ENCODE peak calls at places on chromosome 3, in five cellular contexts. I is body of pancreas, G is tibial nerve, A is HCT116, D is ascending aorta. M is an unnamed sample. For H3K27me3, the result is how much of the 10 kb centered on the place peaks cover.

GRCh38 chr3:196609343-196609775 is 30.1 kb upstream of the NRROS start:
- DNase-seq in I (peak), G (peak), A (peak), D (peak), M (peak)

GRCh38 chr3:81303326-81303725 is 458.1 kb downstream of the GBE1 start:
- DNase-seq in I (no peak), G (no peak), A (no peak), D (no peak), M (no peak)

GRCh38 chr3:182303169-182303568 is 490.1 kb upstream of the ATP11B start:
- DNase-seq in I (no peak), G (no peak), A (no peak), D (no peak), M (no peak)

GRCh38 chr3:181252626-181253025 is 263.1 kb upstream of the DNAJC19 start:
- DNase-seq in I (no peak), G (no peak), A (no peak), D (no peak), M (no peak)

GRCh38 chr3:186425788-186426730 is 64.0 kb upstream of the DGKG start:
- DNase-seq in I (no peak), G (peak), A (no peak), D (no peak), M (no peak)

GRCh38 chr3:146189519-146190173 is 28.7 kb upstream of the PLOD2 start:
- DNase-seq in I (peak), G (no peak), A (peak), D (no peak), M (no peak)

GRCh38 chr3:169091196-169091595 is 572.3 kb downstream of the MECOM start:
- DNase-seq in I (no peak), G (no peak), A (no peak), D (no peak), M (no peak)

GRCh38 chr3:30747771-30748281 is 141.4 kb downstream of the TGFBR2 start:
- DNase-seq in I (no peak), G (peak), A (peak), D (no peak), M (no peak)

GRCh38 chr3:169769287-169770181 is at the start of gene ACTRT3:
- DNase-seq in I (peak), G (peak), A (peak), D (no peak), M (peak)

GRCh38 chr3:53570709-53571108 is 76.3 kb downstream of the CACNA1D start:
- DNase-seq in I (peak), G (no peak), A (peak), D (no peak), M (no peak)

GRCh38 chr3:160569874-160570273 is 4.5 kb upstream of the KPNA4 start:
- DNase-seq in I (no peak), G (no peak), A (no peak), D (no peak), M (no peak)

GRCh38 chr3:133452603-133453313 is 52.9 kb downstream of the BFSP2 start:
- DNase-seq in I (no peak), G (no peak), A (no peak), D (no peak), M (no peak)

DNA sequence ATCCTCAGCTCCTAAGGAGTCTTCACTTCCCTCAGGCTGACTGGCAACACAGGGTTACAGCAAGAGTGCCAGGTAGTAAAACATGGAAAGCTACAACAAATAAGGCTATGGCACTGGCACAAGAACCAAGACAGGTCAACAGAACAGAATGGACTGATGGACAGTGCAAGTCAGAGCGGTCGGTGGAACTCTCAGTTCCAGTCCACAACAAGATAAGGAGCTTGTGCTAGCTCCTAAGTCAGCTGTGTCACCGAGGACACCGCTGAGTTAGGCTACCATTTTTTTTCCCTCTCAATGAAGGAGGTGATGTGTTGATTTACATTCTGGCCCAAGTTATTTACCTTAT is 55.9 kb upstream of the LIMD1 start:
- DNase-seq in I (no peak), G (no peak), A (no peak), D (no peak), M (no peak)
- H3K27ac ChIP-seq in I (peak), G (peak), A (no peak), D (no peak), M (peak)

DNA sequence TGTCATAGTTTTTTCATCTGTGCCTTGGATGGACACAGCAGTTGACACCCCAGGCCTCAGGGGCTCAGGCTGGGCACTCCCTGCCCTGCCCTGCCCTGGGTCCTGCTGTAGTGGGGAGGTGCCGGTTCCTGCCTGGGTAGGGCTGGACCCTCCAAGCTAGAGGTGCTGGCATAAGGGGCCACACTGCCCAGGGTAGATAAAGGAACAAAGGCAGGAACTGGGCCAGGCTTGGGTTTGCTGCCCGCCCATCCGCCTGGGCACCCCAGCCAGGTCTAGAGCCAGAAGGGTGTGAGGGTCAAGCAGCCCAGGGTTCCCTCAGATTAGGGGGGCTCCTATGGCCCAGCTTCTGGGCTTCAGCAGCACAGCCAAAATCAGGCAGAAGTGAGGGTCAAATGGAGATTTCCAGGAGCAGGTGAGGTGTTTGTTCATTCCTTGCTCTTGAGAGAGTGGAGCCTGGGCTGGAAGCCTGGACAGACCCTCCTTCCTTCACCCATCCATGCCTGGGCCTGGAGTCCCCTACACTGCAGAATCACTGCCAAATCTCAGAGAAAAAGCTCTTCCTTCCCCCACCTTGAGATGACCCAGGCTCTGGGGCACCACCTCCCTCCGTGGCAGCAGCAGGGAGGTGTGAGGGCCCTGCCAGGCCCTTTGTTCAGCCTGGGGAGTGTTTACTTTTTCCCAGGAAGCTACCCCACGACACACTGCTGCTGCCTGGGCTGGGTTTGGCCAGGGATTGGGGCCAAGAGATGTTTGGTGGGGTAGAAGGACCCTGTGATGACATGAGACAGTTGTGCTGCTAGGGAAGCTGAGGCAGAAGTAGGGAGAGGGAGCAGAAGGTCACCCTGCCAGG is 7.1 kb downstream of the SEMA3F start:
- DNase-seq in I (no peak), G (no peak), A (no peak), D (no peak), M (no peak)
- H3K27me3 ChIP-seq in I (under half), G (under half), A (under half), D (under half), M (under half)

GRCh38 chr3:174169736-174170135 is 689.4 kb upstream of the NAALADL2 start:
- DNase-seq in I (no peak), G (no peak), A (no peak), D (no peak), M (no peak)
- H3K4me3 ChIP-seq in I (no peak), G (no peak), A (no peak), D (no peak), M (no peak)

GRCh38 chr3:159273070-159273469 is 471.2 kb downstream of the MFSD1 start:
- DNase-seq in I (no peak), G (no peak), A (no peak), D (no peak), M (no peak)

GRCh38 chr3:159271799-159272512 is 470.1 kb downstream of the MFSD1 start:
- DNase-seq in I (no peak), G (no peak), A (no peak), D (no peak), M (no peak)

GRCh38 chr3:159273608-159274007 is 471.8 kb downstream of the MFSD1 start:
- DNase-seq in I (peak), G (no peak), A (no peak), D (no peak), M (no peak)
- H3K27ac ChIP-seq in I (no peak), G (no peak), A (no peak), D (no peak), M (no peak)

DNA sequence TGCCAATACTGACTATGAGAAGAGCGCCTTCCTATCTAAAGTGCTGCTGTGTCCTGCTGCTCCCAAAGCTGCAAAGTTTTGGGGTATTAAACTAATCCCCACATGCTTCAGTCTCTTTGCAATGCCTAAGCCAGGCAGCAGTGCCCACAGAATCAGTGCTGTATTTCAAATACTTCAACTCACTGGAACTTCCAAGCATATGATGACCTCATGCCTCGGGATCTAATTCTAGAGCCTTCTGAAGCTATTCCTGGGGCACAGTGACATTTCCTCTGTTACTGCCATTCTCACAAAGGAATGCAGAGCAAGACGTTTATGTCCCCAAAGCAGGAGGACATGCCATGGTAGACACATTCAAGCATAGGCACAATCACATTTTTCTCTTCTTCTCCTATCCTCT is 78.5 kb downstream of the CD200 start:
- DNase-seq in I (no peak), G (no peak), A (no peak), D (no peak), M (no peak)
- H3K27me3 ChIP-seq in I (under half), G (under half), A (under half), D (under half), M (under half)

M was measured in psoas muscle.